ENCODE peak calls at places on chromosomes 3 and 15, in seven cellular contexts. P, F, C, J, V, W and L are unnamed samples. For H3K9me3, the result is how much of the 10 kb centered on the place peaks cover.

GRCh38 chr3:146148468-146148931 is 12.5 kb downstream of the PLOD2 start:
- DNase-seq in J (no peak), P (no peak), F (no peak), V (no peak), W (no peak), C (no peak), L (no peak)

GRCh38 chr3:24290596-24290995 is 204.1 kb downstream of the THRB start:
- DNase-seq in C (no peak), V (no peak), J (no peak), P (no peak), F (no peak), W (no peak), L (no peak)

GRCh38 chr3:71784914-71785593 is at the start of gene PROK2:
- DNase-seq in C (peak), F (no peak), J (no peak), W (no peak), P (no peak), V (no peak), L (no peak)

GRCh38 chr3:154976072-154976983 is 103.8 kb upstream of the MME start:
- DNase-seq in P (no peak), J (no peak), C (no peak), V (no peak), W (no peak), F (no peak), L (no peak)

GRCh38 chr15:77853008-77853328 is 220.3 kb upstream of the LINGO1 start:
- DNase-seq in C (no peak), P (no peak), V (no peak), F (no peak), J (no peak), W (no peak), L (peak)

GRCh38 chr15:74793135-74794028 is 11.5 kb downstream of the CSK start:
- DNase-seq in C (no peak), J (no peak), F (no peak), W (no peak), P (no peak), V (no peak), L (peak)

GRCh38 chr3:185757176-185757575 is 67.7 kb downstream of the IGF2BP2 start:
- DNase-seq in V (no peak), P (no peak), J (no peak), C (no peak), W (no peak), F (no peak), L (no peak)

GRCh38 chr3:36919439-36920160 is 25.3 kb downstream of the TRANK1 start:
- DNase-seq in P (no peak), F (no peak), C (no peak), W (peak), V (no peak), J (peak), L (peak)

GRCh38 chr3:74119221-74119620 is 494.5 kb upstream of the PDZRN3 start:
- DNase-seq in C (no peak), P (no peak), J (no peak), W (no peak), V (no peak), F (no peak), L (no peak)

GRCh38 chr3:147153830-147154539 is 252.4 kb downstream of the ZIC4 start:
- DNase-seq in C (no peak), F (no peak), W (no peak), J (no peak), P (no peak), V (no peak), L (no peak)

GRCh38 chr15:68317281-68318007 is 39.9 kb downstream of the FEM1B start:
- DNase-seq in P (peak), F (no peak), J (no peak), W (no peak), V (no peak), C (no peak), L (peak)

GRCh38 chr3:182527745-182528144 is 265.6 kb upstream of the ATP11B start:
- DNase-seq in J (no peak), C (no peak), P (no peak), F (no peak), V (no peak), W (peak), L (no peak)

GRCh38 chr3:160577551-160578195 is 12.3 kb upstream of the KPNA4 start:
- DNase-seq in C (peak), P (no peak), F (no peak), W (peak), J (no peak), V (no peak), L (no peak)

GRCh38 chr3:120239644-120240043 is 45.4 kb downstream of the GPR156 start:
- DNase-seq in W (no peak), P (no peak), F (no peak), V (no peak), C (no peak), J (no peak), L (no peak)

GRCh38 chr3:39189648-39190269 is 2.6 kb downstream of the XIRP1 start:
- DNase-seq in V (peak), J (peak), W (peak), P (no peak), F (no peak), C (peak), L (no peak)

GRCh38 chr3:129428382-129429079 is at the start of gene EFCAB12:
- DNase-seq in F (peak), C (peak), W (peak), J (peak), V (peak), P (peak), L (peak)

GRCh38 chr15:100335335-100335999 is 6.3 kb downstream of the ADAMTS17 start:
- DNase-seq in V (no peak), F (no peak), C (peak), J (no peak), W (no peak), P (no peak), L (no peak)

GRCh38 chr3:153026026-153026425 is 136.0 kb upstream of the RAP2B start:
- DNase-seq in F (no peak), P (no peak), V (no peak), J (no peak), W (peak), C (peak), L (no peak)

GRCh38 chr15:63042879-63043340 is 363 bp downstream of the TPM1 start:
- DNase-seq in V (no peak), P (no peak), W (no peak), C (peak), J (no peak), F (no peak), L (no peak)

GRCh38 chr3:21447471-21448205 is 303.4 kb downstream of the ZNF385D start:
- DNase-seq in F (no peak), P (no peak), V (no peak), C (no peak), W (no peak), J (no peak), L (no peak)

GRCh38 chr3:21449738-21450137 is 301.3 kb downstream of the ZNF385D start:
- DNase-seq in V (no peak), F (no peak), W (no peak), P (no peak), J (no peak), C (no peak), L (no peak)

GRCh38 chr3:21446937-21447336 is 304.1 kb downstream of the ZNF385D start:
- DNase-seq in C (no peak), P (no peak), V (no peak), F (no peak), W (no peak), J (no peak), L (no peak)

DNA sequence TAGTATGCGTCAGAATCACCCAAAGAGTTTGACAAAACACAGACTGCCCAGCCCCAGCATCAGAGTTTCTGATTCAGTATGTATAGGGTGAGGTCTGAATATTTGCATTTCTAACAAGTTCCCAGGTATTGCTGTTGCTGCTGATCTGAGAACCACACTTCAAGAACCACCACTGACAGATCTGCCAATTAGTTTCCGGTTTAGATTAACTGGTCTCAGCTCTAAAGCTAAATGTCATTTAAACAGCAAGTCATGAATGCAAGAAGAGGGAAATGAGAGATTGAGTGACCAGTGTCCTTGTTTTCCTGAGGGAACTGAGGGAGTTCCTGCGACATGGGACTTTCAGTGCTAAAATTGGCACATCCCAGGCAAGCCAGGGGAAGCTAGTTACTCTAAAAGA is 305.0 kb downstream of the ZNF385D start:
- DNase-seq in F (no peak), W (no peak), P (no peak), J (no peak), V (no peak), C (no peak), L (no peak)
- H3K9me3 ChIP-seq in F (under half), W (under half), P (under half), J (under half), V (under half), C (under half), L (under half)

DNA sequence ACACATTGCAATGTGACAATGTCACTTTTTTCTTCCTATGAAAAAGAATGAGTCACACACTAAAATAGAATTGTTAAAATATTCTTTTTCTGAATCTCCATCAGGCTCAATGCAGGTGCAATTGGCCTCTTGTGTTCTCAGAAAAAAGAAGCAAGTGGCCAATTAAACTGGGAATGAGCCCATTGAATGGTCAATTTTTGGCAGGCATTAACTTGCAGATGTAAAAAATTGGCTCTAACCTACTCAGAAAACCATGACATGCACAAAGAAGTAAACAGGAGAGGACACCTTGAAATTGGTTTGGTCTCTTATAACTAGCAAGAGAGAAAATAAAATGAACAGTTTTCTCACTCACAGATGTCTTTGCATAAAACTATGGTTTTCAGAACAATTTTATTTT is 820.8 kb downstream of the TBL1XR1 start:
- DNase-seq in P (no peak), W (no peak), J (no peak), C (no peak), V (no peak), F (no peak), L (no peak)
- H3K9me3 ChIP-seq in P (under half), W (under half), J (under half), C (under half), V (under half), F (under half), L (under half)

DNA sequence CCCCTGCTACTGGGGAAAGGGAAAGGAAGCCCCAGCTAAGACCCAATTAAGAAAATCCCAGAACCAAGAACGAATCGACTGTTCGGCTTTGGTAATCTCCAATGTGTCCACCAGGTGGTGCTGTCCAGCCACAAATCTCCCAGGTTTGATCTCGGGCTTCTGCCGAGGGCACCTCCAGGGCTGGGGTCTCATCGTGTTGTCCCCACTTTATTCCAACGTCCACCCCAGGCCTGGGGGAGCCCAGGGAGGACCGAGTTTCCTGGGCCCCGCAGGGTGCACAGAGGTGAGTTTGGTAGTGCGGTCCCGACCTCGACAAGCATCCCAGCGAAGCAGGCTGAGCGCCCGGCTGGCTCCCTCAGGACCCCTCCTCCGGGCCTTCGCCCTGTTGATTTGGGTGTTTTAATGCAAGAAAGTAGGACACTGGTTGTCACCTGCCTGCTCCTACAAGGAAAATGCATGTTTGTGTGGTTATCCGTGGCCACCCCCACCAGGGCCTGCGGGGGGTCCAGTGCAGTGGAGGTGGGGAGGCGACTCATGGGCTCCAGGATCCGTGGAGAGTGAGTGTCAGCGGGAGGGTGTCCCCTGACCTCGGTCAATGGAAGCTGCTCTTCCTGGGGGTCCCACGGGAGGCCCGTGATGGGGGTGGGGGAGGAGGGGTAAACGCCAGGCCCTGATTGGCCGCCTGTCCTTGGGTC is 185.0 kb downstream of the GOLGA6L6 start:
- DNase-seq in V (peak), F (no peak), J (peak), W (peak), P (peak), C (no peak), L (no peak)
- H3K9me3 ChIP-seq in V (under half), F (under half), J (under half), W (under half), P (under half), C (half or more), L (under half)

DNA sequence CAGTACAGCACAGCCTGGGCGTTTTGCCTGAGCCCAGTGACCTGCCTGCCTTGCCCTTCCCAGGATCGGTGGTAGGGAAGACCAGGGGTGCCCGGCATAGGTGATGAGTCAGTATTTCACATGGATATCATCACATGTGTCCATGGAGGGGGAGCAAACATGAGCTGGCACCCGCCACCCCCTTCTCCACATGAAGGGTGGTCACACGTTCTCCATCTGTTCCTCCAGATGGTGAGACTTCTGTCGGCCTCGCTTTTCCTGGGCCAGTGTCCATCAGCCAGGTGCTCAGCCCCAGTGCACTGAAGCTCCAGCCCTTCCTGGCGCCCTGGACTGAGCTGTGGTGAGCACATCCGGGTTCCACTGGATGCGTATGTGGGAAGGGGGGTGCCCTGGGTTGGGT is 208.4 kb downstream of the UBE3A start:
- DNase-seq in P (no peak), J (no peak), W (no peak), F (no peak), C (no peak), V (no peak), L (no peak)
- H3K9me3 ChIP-seq in P (under half), J (under half), W (under half), F (under half), C (under half), V (under half), L (under half)

GRCh38 chr15:85120351-85121113 is 138.9 kb downstream of the PDE8A start:
- DNase-seq in W (no peak), F (no peak), C (no peak), V (no peak), P (no peak), J (no peak), L (no peak)

GRCh38 chr15:85116925-85117646 is 135.4 kb downstream of the PDE8A start:
- DNase-seq in F (no peak), V (no peak), P (no peak), C (no peak), W (no peak), J (no peak), L (no peak)

GRCh38 chr15:85116494-85116893 is 134.8 kb downstream of the PDE8A start:
- DNase-seq in J (no peak), P (no peak), W (no peak), F (no peak), V (no peak), C (no peak), L (no peak)

GRCh38 chr15:85118173-85118572 is 136.5 kb downstream of the PDE8A start:
- DNase-seq in V (no peak), P (no peak), W (no peak), C (no peak), J (no peak), F (no peak), L (no peak)

DNA sequence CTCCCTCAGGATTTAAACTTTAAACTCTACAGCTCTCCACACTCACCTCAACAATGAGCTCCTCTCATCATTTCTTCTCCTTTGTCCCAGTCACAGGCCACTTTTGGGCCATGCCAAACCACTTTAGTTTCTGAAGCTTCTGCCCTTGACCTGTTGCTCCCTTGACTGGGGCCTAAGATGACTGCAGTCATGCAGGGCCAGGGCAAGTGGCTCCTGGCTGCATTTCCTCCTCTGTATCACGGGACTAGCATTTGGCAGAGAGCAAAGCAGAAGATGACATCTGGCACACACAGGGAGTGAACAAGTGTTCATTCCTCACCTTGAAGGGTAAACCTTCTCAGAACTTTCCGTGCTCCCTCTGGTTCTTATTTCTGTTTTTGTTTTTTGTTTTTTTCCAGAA is 136.9 kb downstream of the PDE8A start:
- DNase-seq in V (peak), F (no peak), P (no peak), W (no peak), C (no peak), J (no peak), L (no peak)
- H3K9me3 ChIP-seq in V (under half), F (under half), P (under half), W (under half), C (under half), J (under half), L (under half)